ENCODE peak calls at places on chromosome 20, in four cellular contexts. C is spleen, G is endodermal cell, V is kidney. B is an unnamed sample. For H3K9me3, the result is how much of the 10 kb centered on the place peaks cover.

GRCh38 chr20:3871549-3872265 is 17.5 kb upstream of the PANK2 start:
- DNase-seq in G (no peak), V (no peak), C (no peak), B (no peak)

GRCh38 chr20:34472246-34472925 is 43.8 kb upstream of the DYNLRB1 start:
- DNase-seq in V (no peak), C (no peak), G (no peak), B (no peak)

GRCh38 chr20:21074605-21075336 is 31.4 kb downstream of the LINC00237 start:
- DNase-seq in V (no peak), C (no peak), G (no peak), B (no peak)

GRCh38 chr20:5197847-5198650 is 71.2 kb downstream of the CDS2 start:
- DNase-seq in V (no peak), C (no peak), G (no peak), B (no peak)

GRCh38 chr20:2822073-2822472 is 5.9 kb downstream of the TMEM239 start:
- DNase-seq in C (no peak), V (peak), G (peak), B (peak)

GRCh38 chr20:38111366-38112232 is 53.5 kb downstream of the TGM2 start:
- DNase-seq in G (peak), V (no peak), C (no peak), B (no peak)

GRCh38 chr20:46089338-46090094 is at the start of gene NCOA5:
- DNase-seq in C (peak), G (peak), V (peak), B (peak)

GRCh38 chr20:63015665-63016361 is 9.0 kb upstream of the BHLHE23 start:
- DNase-seq in C (peak), G (no peak), V (peak), B (no peak)

GRCh38 chr20:57996936-57997629 is 231.4 kb downstream of the ANKRD60 start:
- DNase-seq in V (no peak), C (peak), G (no peak), B (no peak)

GRCh38 chr20:35133006-35133405 is 14.1 kb downstream of the EDEM2 start:
- DNase-seq in G (no peak), V (no peak), C (no peak), B (no peak)

GRCh38 chr20:58075980-58076749 is 152.3 kb downstream of the ANKRD60 start:
- DNase-seq in G (peak), V (no peak), C (no peak), B (no peak)

GRCh38 chr20:5008743-5009142 is 7.4 kb upstream of the SLC23A2 start:
- DNase-seq in G (no peak), V (no peak), C (no peak), B (no peak)

GRCh38 chr20:57194154-57194553 is 72.3 kb downstream of the BMP7 start:
- DNase-seq in V (peak), C (no peak), G (no peak), B (no peak)

GRCh38 chr20:54234991-54235390 is 27.1 kb downstream of the PFDN4 start:
- DNase-seq in C (no peak), G (no peak), V (no peak), B (no peak)

GRCh38 chr20:58237318-58238182 is 9.1 kb upstream of the ANKRD60 start:
- DNase-seq in G (no peak), C (no peak), V (no peak), B (no peak)

GRCh38 chr20:56506103-56506502 is 18.4 kb upstream of the FAM209A start:
- DNase-seq in V (no peak), C (no peak), G (no peak), B (no peak)

GRCh38 chr20:43096471-43096870 is 93.2 kb downstream of the PTPRT start:
- DNase-seq in V (no peak), C (no peak), G (no peak), B (no peak)

GRCh38 chr20:46282669-46283068 is 25.6 kb downstream of the CDH22 start:
- DNase-seq in G (no peak), C (peak), V (peak), B (no peak)

GRCh38 chr20:61886721-61887658 is 178.7 kb downstream of the TAF4 start:
- DNase-seq in V (peak), G (peak), C (peak), B (peak)

GRCh38 chr20:57703013-57703412 is 6.8 kb downstream of the PMEPA1 start:
- DNase-seq in G (no peak), C (peak), V (no peak), B (no peak)

GRCh38 chr20:47972916-47973309 is 187.6 kb upstream of the SULF2 start:
- DNase-seq in V (no peak), G (no peak), C (peak), B (no peak)

GRCh38 chr20:7375905-7376304 is 564.4 kb downstream of the HAO1 start:
- DNase-seq in V (no peak), C (no peak), G (no peak), B (no peak)

GRCh38 chr20:16437387-16437990 is 135.8 kb downstream of the KIF16B start:
- DNase-seq in V (no peak), C (no peak), G (no peak), B (no peak)

GRCh38 chr20:14235355-14235754 is 102.1 kb downstream of the FLRT3 start:
- DNase-seq in V (no peak), G (no peak), C (no peak), B (no peak)

GRCh38 chr20:38298768-38299288 is 5.1 kb upstream of the BPI start:
- DNase-seq in C (peak), V (peak), G (no peak), B (peak)

GRCh38 chr20:21450572-21450971 is 53.2 kb upstream of the NKX2-4 start:
- DNase-seq in G (no peak), V (no peak), C (no peak), B (peak)

GRCh38 chr20:38057351-38057972 is 23.9 kb downstream of the RPRD1B start:
- DNase-seq in V (peak), G (peak), C (peak), B (peak)

GRCh38 chr20:6122873-6123649 is at the start of gene FERMT1:
- DNase-seq in V (peak), G (peak), C (no peak), B (peak)

GRCh38 chr20:24411452-24412216 is 57.8 kb upstream of the SYNDIG1 start:
- DNase-seq in C (no peak), V (no peak), G (no peak), B (no peak)

GRCh38 chr20:63409066-63409833 is 48.1 kb upstream of the CHRNA4 start:
- DNase-seq in C (no peak), G (peak), V (no peak), B (no peak)

GRCh38 chr20:42549496-42549895 is 640.2 kb downstream of the PTPRT start:
- DNase-seq in C (no peak), V (no peak), G (no peak), B (no peak)

GRCh38 chr20:20367681-20368413 is at the start of gene INSM1:
- DNase-seq in V (peak), C (no peak), G (peak), B (no peak)

GRCh38 chr20:4153251-4153650 is 137.9 kb upstream of the RNF24 start:
- DNase-seq in C (peak), G (no peak), V (peak), B (no peak)

GRCh38 chr20:38723982-38724602 is at the start of gene SLC32A1:
- DNase-seq in G (peak), V (no peak), C (no peak), B (no peak)

GRCh38 chr20:48489046-48489463 is 338.7 kb downstream of the PREX1 start:
- DNase-seq in C (no peak), G (no peak), V (no peak), B (no peak)

GRCh38 chr20:21665687-21666446 is 39.6 kb upstream of the PAX1 start:
- DNase-seq in G (no peak), V (no peak), C (no peak), B (no peak)

GRCh38 chr20:62685781-62686555 is 22.7 kb upstream of the NTSR1 start:
- DNase-seq in G (peak), C (peak), V (no peak), B (no peak)

GRCh38 chr20:53872561-53873248 is 197.7 kb downstream of the BCAS1 start:
- DNase-seq in C (no peak), G (no peak), V (no peak), B (no peak)

GRCh38 chr20:46088409-46089075 is 1.2 kb downstream of the NCOA5 start:
- DNase-seq in G (no peak), V (no peak), C (no peak), B (no peak)

GRCh38 chr20:41232971-41233926 is 84.3 kb downstream of the ZHX3 start:
- DNase-seq in G (no peak), V (no peak), C (no peak), B (no peak)
- H3K27ac ChIP-seq in G (no peak), V (peak), C (no peak), B (peak)

DNA sequence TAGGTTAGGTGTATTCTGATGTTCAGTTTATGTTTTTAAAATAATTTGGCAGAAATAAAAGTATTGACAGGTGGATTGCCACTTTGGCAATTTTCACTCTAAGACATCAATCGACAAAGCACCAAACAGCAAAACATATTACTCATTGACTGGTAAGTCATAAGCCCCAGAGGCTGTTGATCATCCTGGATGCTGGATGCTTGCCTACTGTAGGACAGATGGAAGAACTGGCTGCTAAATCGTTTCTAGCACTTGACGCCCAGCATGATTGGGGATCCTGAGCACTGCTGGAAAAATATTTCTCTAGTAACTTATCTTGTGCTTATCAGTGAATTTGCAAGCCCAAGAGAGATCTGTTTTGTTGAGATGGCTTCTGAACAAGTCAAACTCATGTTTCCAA is 1001.9 kb upstream of the FLRT3 start:
- DNase-seq in G (no peak), V (no peak), C (no peak), B (no peak)
- H3K9me3 ChIP-seq in G (under half), V (under half), C (under half), B (under half)

GRCh38 chr20:10665791-10666190 is 8.0 kb downstream of the JAG1 start:
- DNase-seq in G (peak), V (no peak), C (no peak), B (no peak)
- TF ChIP-seq CTCF in G (no peak), V (no peak), C (no peak), B (no peak)

GRCh38 chr20:31593221-31594001 is 11.7 kb upstream of the ID1 start:
- DNase-seq in G (peak), C (no peak), V (peak), B (no peak)
- H3K27ac ChIP-seq in G (no peak), C (no peak), V (peak), B (no peak)

DNA sequence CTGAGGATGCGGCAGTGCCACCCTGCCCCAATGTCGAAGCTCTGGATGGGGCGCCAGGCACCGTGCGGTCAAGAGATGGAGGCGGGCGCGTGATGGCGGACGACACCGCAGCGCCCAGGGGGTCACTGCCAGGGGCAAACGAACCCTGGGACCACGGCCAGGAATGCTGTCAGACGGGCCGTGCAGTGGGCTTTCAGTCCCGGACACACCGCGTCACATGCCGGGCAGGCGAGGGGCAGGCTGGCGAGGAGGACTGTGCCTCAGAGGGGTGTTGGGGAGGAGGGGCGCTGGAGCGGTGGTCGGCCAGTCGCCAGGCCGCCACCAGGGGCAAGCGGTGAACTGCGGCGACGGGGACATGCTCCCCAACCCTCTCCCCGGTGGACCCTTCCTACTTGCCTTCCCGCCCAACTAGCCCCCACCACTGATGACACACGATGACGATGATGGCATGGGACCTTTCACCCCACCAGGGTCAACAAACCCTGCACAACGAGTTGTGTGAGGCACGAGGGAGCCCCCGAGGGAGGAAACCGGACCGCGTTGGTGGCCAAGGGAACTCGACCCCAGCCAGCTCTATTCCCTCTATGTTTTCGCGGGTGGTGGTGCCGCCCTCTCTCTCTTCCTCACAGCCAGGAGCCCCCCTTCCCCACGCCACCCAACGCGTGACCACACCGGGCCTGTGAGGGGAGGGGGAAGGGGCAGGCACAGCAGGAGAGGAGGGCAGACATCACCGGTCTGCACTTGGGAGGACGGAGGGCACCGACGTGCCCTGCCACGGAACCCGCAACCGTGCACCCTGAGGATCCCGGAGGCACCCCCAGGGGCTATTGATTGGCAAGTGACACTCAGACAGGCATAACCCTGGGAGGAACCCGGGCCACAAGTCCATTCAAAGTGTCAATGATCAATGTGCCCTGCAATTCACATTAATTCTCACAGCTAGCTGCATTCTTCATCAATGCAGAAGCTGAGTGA is 1960.9 kb upstream of the DEFB115 start:
- DNase-seq in V (no peak), C (no peak), G (no peak), B (no peak)
- H3K9me3 ChIP-seq in V (under half), C (half or more), G (under half), B (under half)

GRCh38 chr20:380763-381580 is 412 bp downstream of the TRIB3 start:
- DNase-seq in C (peak), G (peak), V (peak), B (peak)
- TF ChIP-seq CTCF in C (no peak), G (peak), V (no peak), B (no peak)

GRCh38 chr20:36624925-36625324 is 19.3 kb downstream of the RAB5IF start:
- DNase-seq in G (no peak), C (no peak), V (no peak), B (no peak)
- H3K27ac ChIP-seq in G (no peak), C (no peak), V (no peak), B (no peak)

GRCh38 chr20:59813948-59814834 is 119.2 kb downstream of the SYCP2 start:
- DNase-seq in V (peak), G (peak), C (no peak), B (no peak)
- H3K9me3 ChIP-seq in V (under half), G (under half), C (under half), B (under half)

GRCh38 chr20:40502431-40502992 is 186.5 kb downstream of the MAFB start:
- DNase-seq in V (no peak), G (no peak), C (no peak), B (no peak)

GRCh38 chr20:40510622-40511021 is 178.4 kb downstream of the MAFB start:
- DNase-seq in G (peak), V (no peak), C (no peak), B (no peak)

GRCh38 chr20:40511478-40511877 is 177.6 kb downstream of the MAFB start:
- DNase-seq in C (no peak), G (peak), V (no peak), B (no peak)

GRCh38 chr20:40508821-40509220 is 180.2 kb downstream of the MAFB start:
- DNase-seq in C (no peak), V (no peak), G (no peak), B (no peak)

DNA sequence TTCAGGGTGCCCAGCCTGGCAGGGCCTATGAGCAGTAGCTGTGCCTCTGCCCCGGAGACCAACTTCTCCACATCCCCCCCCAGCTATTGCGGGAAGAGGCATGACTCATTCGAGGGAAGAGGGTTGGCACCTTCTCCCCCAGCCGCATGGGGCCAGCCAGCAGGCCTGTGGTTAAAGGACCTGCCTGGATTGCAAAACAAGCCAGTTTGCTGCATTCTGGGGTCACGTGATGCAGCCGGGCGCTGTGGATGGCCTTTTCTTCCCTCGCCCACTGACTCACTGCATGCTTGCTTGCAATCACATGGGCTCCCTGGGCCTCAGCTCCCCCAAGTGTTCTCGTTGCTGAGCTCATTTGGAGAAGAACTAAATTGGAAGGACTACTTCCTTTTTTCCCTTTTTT is 182.5 kb downstream of the MAFB start:
- DNase-seq in V (peak), C (peak), G (peak), B (peak)
- TF ChIP-seq CTCF in V (no peak), C (no peak), G (no peak), B (no peak)

GRCh38 chr20:17655865-17656489 is 26.1 kb downstream of the RRBP1 start:
- DNase-seq in V (no peak), G (peak), C (peak), B (no peak)
- H3K27ac ChIP-seq in V (no peak), G (no peak), C (no peak), B (no peak)

B was measured in adrenal gland.